ENCODE peak calls at places on chromosomes 6 and 20, in four cellular contexts. Y is K562, S is HepG2, Z is GM12878. N is an unnamed sample.

GRCh38 chr6:157107915-157108651 is 215.2 kb downstream of the TMEM242 start:
- DNase-seq in Z (no peak), Y (peak), S (no peak), N (no peak)

GRCh38 chr6:108074057-108074358 is 533 bp downstream of the OSTM1 start:
- DNase-seq in Y (no peak), S (peak), Z (no peak), N (no peak)

GRCh38 chr20:45791668-45792512 is at the start of the genes DNTTIP1 and WFDC3:
- DNase-seq in S (peak), Y (peak), Z (peak), N (peak)

GRCh38 chr20:15346657-15347280 is 1009.4 kb upstream of the FLRT3 start:
- DNase-seq in Z (no peak), Y (no peak), S (no peak), N (no peak)

GRCh38 chr6:118263929-118264486 is 284.1 kb upstream of the PLN start:
- DNase-seq in Y (no peak), Z (no peak), S (peak), N (no peak)

GRCh38 chr6:8131265-8131897 is 29.0 kb upstream of the EEF1E1 start:
- DNase-seq in S (peak), Y (peak), Z (no peak), N (peak)

GRCh38 chr6:131054392-131055250 is 8.4 kb downstream of the EPB41L2 start:
- DNase-seq in S (no peak), Y (no peak), Z (no peak), N (no peak)

GRCh38 chr6:30754631-30755030 is 10.3 kb upstream of the IER3 start:
- DNase-seq in S (no peak), Z (no peak), Y (no peak), N (no peak)

GRCh38 chr20:8424010-8424409 is 291.9 kb downstream of the PLCB1 start:
- DNase-seq in S (no peak), Y (no peak), Z (no peak), N (no peak)

GRCh38 chr20:1423625-1424106 is 30.8 kb upstream of the FKBP1A start:
- DNase-seq in Y (peak), Z (no peak), S (peak), N (peak)

GRCh38 chr6:148463671-148464070 is 121.0 kb downstream of the SASH1 start:
- DNase-seq in Z (no peak), S (no peak), Y (no peak), N (no peak)

GRCh38 chr6:22383016-22383415 is 86.2 kb upstream of the PRL start:
- DNase-seq in Z (no peak), S (no peak), Y (no peak), N (no peak)

GRCh38 chr6:70673054-70673453 is 5.4 kb downstream of the SMAP1 start:
- DNase-seq in Y (no peak), Z (no peak), S (peak), N (no peak)

GRCh38 chr20:14928083-14928482 is 590.7 kb upstream of the FLRT3 start:
- DNase-seq in Z (no peak), Y (no peak), S (no peak), N (no peak)

GRCh38 chr20:32672982-32673727 is 586 bp downstream of the C20orf203 start:
- DNase-seq in Z (no peak), S (no peak), Y (no peak), N (no peak)

GRCh38 chr6:8468731-8469130 is 33.4 kb upstream of the SLC35B3 start:
- DNase-seq in S (no peak), Y (no peak), Z (no peak), N (no peak)

GRCh38 chr20:58342104-58342945 is 32.8 kb downstream of the RAB22A start:
- DNase-seq in S (no peak), Y (no peak), Z (no peak), N (no peak)

GRCh38 chr6:29447670-29448069 is 8.6 kb downstream of the OR10C1 start:
- DNase-seq in Z (no peak), Y (no peak), S (no peak), N (peak)

GRCh38 chr20:23152308-23152892 is 66.3 kb upstream of the CD93 start:
- DNase-seq in Z (no peak), Y (peak), S (peak), N (peak)

GRCh38 chr20:6588296-6588695 is 179.2 kb upstream of the BMP2 start:
- DNase-seq in Z (no peak), Y (no peak), S (no peak), N (no peak)

GRCh38 chr20:41386502-41387427 is 20.1 kb upstream of the EMILIN3 start:
- DNase-seq in Y (no peak), S (no peak), Z (no peak), N (no peak)

GRCh38 chr20:40860487-40860902 is 168.1 kb upstream of the TOP1 start:
- DNase-seq in Z (no peak), Y (no peak), S (no peak), N (no peak)

GRCh38 chr6:72620866-72621242 is 1.0 kb upstream of the KCNQ5 start:
- DNase-seq in Y (no peak), Z (no peak), S (no peak), N (no peak)

GRCh38 chr20:19026121-19026878 is 186.1 kb upstream of the SLC24A3 start:
- DNase-seq in Y (no peak), Z (peak), S (no peak), N (no peak)

GRCh38 chr20:49916146-49917002 is 1.0 kb upstream of the SPATA2 start:
- DNase-seq in Y (peak), S (peak), Z (no peak), N (no peak)

GRCh38 chr6:44446626-44447297 is 59.3 kb downstream of the CDC5L start:
- DNase-seq in S (peak), Z (no peak), Y (no peak), N (no peak)

GRCh38 chr20:18372296-18372695 is 84.0 kb downstream of the ZNF133 start:
- DNase-seq in Z (no peak), S (no peak), Y (no peak), N (no peak)

GRCh38 chr20:41095110-41095969 is 42.0 kb upstream of the PLCG1 start:
- DNase-seq in Z (no peak), S (peak), Y (peak), N (no peak)

GRCh38 chr20:53844259-53844658 is 226.1 kb downstream of the BCAS1 start:
- DNase-seq in S (no peak), Z (no peak), Y (no peak), N (no peak)

GRCh38 chr20:63625771-63626423 is 1.0 kb downstream of the GMEB2 start:
- DNase-seq in Z (no peak), Y (peak), S (peak), N (no peak)

GRCh38 chr6:82711992-82712788 is 348.6 kb downstream of the TPBG start:
- DNase-seq in Z (no peak), Y (no peak), S (no peak), N (no peak)

GRCh38 chr6:43896474-43896873 is 126.5 kb downstream of the VEGFA start:
- DNase-seq in Y (peak), S (no peak), Z (no peak), N (no peak)

GRCh38 chr20:48772183-48772976 is 55.4 kb downstream of the PREX1 start:
- DNase-seq in Z (no peak), S (no peak), Y (no peak), N (no peak)

GRCh38 chr6:138590796-138591709 is 91.8 kb upstream of the NHSL1 start:
- DNase-seq in Y (peak), S (peak), Z (peak), N (no peak)

GRCh38 chr6:43885399-43886066 is 115.5 kb downstream of the VEGFA start:
- DNase-seq in Y (no peak), Z (no peak), S (no peak), N (no peak)

DNA sequence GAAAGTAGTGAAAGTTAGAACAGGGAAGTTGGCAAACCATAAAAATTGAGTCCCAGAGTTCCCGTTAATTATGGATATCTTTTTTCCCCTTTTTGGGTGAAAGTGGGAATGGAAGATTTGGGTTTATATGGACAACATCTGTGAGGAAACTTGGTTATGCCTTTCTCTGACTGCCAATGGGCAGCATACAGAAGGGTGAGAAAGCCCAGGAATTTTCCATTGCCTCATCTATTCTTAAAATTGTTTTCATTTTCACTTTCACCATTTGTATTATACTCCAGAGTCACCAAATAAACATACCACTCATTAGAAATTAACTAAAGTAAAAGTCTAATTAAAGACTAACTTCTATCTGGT is 35.6 kb upstream of the MYB start:
- DNase-seq in Z (no peak), S (no peak), Y (no peak), N (no peak)
- TF ChIP-seq HDAC2 in Z (no peak), S (no peak), Y (no peak), N (no peak)

GRCh38 chr6:85482206-85483040 is 32.5 kb downstream of the NT5E start:
- DNase-seq in S (no peak), Y (no peak), Z (no peak), N (no peak)
- H3K9ac ChIP-seq in S (no peak), Y (no peak), Z (no peak), N (no peak)

DNA sequence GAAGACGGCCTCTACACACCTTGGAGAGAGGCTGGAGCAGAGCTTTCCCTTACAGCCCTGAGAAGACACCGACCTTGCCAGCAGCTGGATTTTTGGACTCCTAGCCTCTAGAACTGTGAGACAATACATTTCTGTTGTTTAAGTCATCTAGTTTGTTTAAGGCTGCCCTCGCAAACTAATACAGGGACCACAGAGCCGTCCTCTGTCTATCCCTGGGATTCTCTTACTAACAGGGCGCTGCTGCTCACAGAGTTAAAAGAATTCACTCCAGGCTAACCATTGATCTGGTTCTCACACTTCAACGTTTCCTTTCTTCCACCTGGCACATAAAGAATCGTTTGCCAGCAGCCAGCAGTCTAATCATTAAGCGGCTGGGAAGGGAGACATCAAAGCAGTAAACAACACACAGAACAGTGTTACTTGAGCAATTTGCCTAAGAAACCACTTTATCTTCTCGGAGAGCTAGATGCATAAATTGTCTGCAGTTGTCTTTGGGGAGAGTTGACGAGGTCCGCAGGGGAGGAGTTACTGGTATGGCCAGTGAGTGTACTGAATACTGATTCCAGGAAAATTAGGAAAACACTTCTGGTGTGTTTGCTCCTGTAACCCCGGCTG is 103.5 kb upstream of the AKAP12 start:
- DNase-seq in Y (no peak), S (peak), Z (no peak), N (no peak)
- TF ChIP-seq HDAC2 in Y (no peak), S (no peak), Z (no peak), N (no peak)

GRCh38 chr6:17278289-17279061 is 2.7 kb upstream of the RBM24 start:
- DNase-seq in Z (no peak), Y (no peak), S (peak), N (no peak)
- H3K9ac ChIP-seq in Z (no peak), Y (no peak), S (no peak), N (no peak)

GRCh38 chr6:116975600-116975999 is 98.6 kb downstream of the RFX6 start:
- DNase-seq in Z (no peak), S (no peak), Y (no peak), N (no peak)
- TF ChIP-seq HDAC2 in Z (no peak), S (no peak), Y (no peak), N (no peak)

GRCh38 chr6:26415791-26416190 is 13.7 kb downstream of the BTN3A1 start:
- DNase-seq in Z (no peak), Y (no peak), S (no peak), N (no peak)

GRCh38 chr6:26416288-26416687 is 14.2 kb downstream of the BTN3A1 start:
- DNase-seq in Y (no peak), Z (no peak), S (peak), N (no peak)

GRCh38 chr6:26422329-26422728 is 18.0 kb upstream of the BTN3A3 start:
- DNase-seq in Z (no peak), Y (no peak), S (no peak), N (no peak)

GRCh38 chr6:26421259-26422144 is 18.8 kb upstream of the BTN3A3 start:
- DNase-seq in Y (peak), S (peak), Z (peak), N (peak)

DNA sequence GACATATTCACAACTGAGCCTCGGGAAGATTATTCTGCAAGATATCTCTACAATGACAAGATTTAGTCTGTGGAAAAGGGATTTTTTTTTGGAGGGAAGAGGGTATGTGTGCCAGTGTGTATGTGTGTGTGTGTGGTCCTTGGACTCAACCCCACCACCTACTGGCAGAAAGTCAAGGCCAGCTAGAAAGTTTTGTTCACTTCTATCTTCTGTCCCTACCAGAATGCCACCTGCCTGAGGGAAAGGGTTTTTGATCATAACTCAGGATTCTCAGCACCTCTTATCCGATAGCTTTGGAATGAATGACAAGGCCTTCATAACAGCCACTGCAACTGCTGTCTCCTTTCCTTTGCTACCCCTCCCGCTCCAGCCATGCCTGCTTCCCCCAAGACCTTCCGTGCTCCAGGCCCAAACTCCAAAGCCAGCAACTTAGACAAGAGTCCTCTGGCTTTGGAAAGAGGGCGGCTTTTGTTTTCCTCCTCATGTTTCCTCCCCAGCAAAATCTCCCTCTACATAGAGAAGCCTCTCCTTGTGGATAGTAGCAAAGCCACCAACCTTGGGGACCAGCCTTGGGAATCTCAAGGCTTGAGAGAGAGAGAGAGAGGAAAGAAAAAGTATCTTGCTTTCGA is 18.6 kb downstream of the BTN3A1 start:
- DNase-seq in Y (peak), S (peak), Z (no peak), N (peak)
- H3K9ac ChIP-seq in Y (peak), S (peak), Z (peak), N (peak)

GRCh38 chr6:154350293-154350692 is 6.3 kb downstream of the IPCEF1 start:
- DNase-seq in Z (no peak), S (no peak), Y (no peak), N (no peak)
- TF ChIP-seq HDAC2 in Z (no peak), S (no peak), Y (no peak), N (no peak)

DNA sequence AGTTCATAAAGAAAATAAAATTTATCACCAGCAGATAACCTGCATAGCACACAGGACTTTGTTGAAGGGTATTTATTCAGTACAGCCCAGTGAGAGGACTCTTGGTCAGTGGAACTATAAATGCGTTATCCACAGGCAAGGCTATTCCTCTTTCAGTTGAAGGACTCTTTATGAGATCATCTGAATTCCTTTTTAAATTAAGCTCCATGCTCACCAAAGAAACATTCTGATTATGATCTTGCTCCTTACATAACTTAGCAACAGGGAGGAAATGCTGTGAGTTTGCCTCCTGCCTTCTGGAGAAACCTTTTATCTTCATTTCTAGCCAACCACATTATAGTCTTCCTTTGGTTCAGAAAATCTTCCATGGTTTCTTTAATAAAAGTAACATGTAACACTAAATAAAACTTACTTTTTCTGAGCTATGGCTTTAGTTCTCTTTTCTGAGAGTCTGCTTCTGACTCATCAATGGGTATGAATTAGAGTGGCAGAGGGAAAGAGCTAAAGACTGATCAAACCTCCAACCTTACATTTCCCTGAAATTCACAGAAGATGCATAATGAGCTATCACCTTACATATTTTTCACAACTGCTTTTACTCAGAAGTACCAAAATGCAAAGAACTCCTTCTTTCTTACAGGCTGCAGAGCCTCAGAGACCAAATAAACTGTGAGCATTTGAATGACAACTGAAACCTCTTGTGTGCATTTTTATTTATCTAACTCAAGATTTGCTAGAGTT is 267.2 kb downstream of the ADGRG6 start:
- DNase-seq in Y (no peak), Z (no peak), S (no peak), N (no peak)
- H3K9ac ChIP-seq in Y (no peak), Z (no peak), S (no peak), N (no peak)

DNA sequence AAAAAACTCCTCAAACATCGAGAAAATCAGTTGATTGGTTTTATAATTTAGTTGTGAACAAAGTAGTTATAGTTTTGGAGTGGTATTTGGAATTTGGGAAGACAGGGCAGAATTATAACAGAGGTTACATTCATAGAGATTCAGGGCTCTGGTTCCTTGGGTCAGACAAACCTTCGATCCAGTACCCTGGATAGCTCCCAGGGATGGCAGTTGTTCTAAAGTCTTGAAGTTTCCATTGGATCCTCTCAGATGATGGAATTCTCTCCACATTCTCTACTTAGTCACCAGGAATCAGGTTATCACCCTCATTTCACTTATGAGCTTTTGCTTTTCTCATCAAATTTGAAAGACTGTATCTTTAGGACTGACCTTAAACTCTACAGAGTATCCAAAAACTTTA is 285.1 kb downstream of the CENPW start:
- DNase-seq in S (no peak), Z (no peak), Y (no peak), N (no peak)
- TF ChIP-seq HDAC2 in S (no peak), Z (no peak), Y (no peak), N (no peak)

DNA sequence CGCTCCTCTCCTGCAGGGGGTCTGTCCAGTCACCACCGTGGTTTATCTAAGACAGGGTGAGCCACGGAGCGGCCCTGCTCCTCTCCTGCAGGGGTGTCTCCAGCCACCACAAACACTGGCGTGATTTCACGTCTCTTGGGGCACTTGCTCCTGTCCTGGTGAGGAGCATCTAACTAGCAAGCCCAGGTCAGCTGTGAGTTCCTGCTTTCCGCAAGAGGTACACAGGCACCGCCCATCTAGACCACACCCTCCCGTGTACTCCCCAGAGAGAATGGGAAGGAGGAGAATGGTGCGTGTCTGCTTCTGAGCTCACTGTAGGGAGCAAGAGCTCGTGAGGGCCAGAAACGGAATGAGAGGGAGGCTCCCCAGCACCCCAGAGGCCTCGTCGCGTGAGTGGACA is 40.7 kb downstream of the DACT2 start:
- DNase-seq in Z (no peak), S (no peak), Y (no peak), N (no peak)
- H3K9ac ChIP-seq in Z (no peak), S (no peak), Y (no peak), N (no peak)